ENCODE peak calls at places on chromosomes 6 and 20, in eight cellular contexts. One of them, this sample, is unnamed.

GRCh38 chr20:57622579-57623381 is 2.6 kb upstream of the ZBP1 start:
- DNase-seq in upper lobe of right lung: peak
- DNase-seq in substantia nigra: no peak
- DNase-seq in GM13977: peak
- DNase-seq in activated CD4-positive, alpha-beta T cell treated with anti-CD3 and anti-CD28 coated beads, Interleukin-2, amount 50 U/mL, for 24 hours: no peak
- DNase-seq in stimulated activated CD4-positive, alpha-beta T cell treated with anti-CD3 and anti-CD28 coated beads, Interleukin-4, amount 100 ng/mL, for 1 hour: peak
- DNase-seq in posterior cingulate gyrus: no peak
- DNase-seq in MCF 10A: peak
- DNase-seq in this sample: no peak

GRCh38 chr6:162952343-162952871 is 224.6 kb downstream of the PACRG start:
- DNase-seq in MCF 10A: no peak
- DNase-seq in stimulated activated CD4-positive, alpha-beta T cell treated with anti-CD3 and anti-CD28 coated beads, Interleukin-4, amount 100 ng/mL, for 1 hour: no peak
- DNase-seq in GM13977: no peak
- DNase-seq in upper lobe of right lung: no peak
- DNase-seq in substantia nigra: no peak
- DNase-seq in posterior cingulate gyrus: no peak
- DNase-seq in activated CD4-positive, alpha-beta T cell treated with anti-CD3 and anti-CD28 coated beads, Interleukin-2, amount 50 U/mL, for 24 hours: no peak
- DNase-seq in this sample: no peak

GRCh38 chr6:40387871-40388264 is 199.3 kb downstream of the LRFN2 start:
- DNase-seq in posterior cingulate gyrus: no peak
- DNase-seq in GM13977: no peak
- DNase-seq in activated CD4-positive, alpha-beta T cell treated with anti-CD3 and anti-CD28 coated beads, Interleukin-2, amount 50 U/mL, for 24 hours: no peak
- DNase-seq in MCF 10A: no peak
- DNase-seq in substantia nigra: no peak
- DNase-seq in stimulated activated CD4-positive, alpha-beta T cell treated with anti-CD3 and anti-CD28 coated beads, Interleukin-4, amount 100 ng/mL, for 1 hour: no peak
- DNase-seq in upper lobe of right lung: no peak
- DNase-seq in this sample: no peak

GRCh38 chr20:61731363-61732181 is 334.1 kb downstream of the TAF4 start:
- DNase-seq in GM13977: no peak
- DNase-seq in upper lobe of right lung: no peak
- DNase-seq in MCF 10A: peak
- DNase-seq in posterior cingulate gyrus: no peak
- DNase-seq in substantia nigra: no peak
- DNase-seq in activated CD4-positive, alpha-beta T cell treated with anti-CD3 and anti-CD28 coated beads, Interleukin-2, amount 50 U/mL, for 24 hours: no peak
- DNase-seq in stimulated activated CD4-positive, alpha-beta T cell treated with anti-CD3 and anti-CD28 coated beads, Interleukin-4, amount 100 ng/mL, for 1 hour: no peak
- DNase-seq in this sample: no peak

GRCh38 chr6:125780540-125781306 is 10.0 kb upstream of the NCOA7 start:
- DNase-seq in GM13977: peak
- DNase-seq in substantia nigra: peak
- DNase-seq in upper lobe of right lung: peak
- DNase-seq in MCF 10A: peak
- DNase-seq in posterior cingulate gyrus: no peak
- DNase-seq in activated CD4-positive, alpha-beta T cell treated with anti-CD3 and anti-CD28 coated beads, Interleukin-2, amount 50 U/mL, for 24 hours: peak
- DNase-seq in stimulated activated CD4-positive, alpha-beta T cell treated with anti-CD3 and anti-CD28 coated beads, Interleukin-4, amount 100 ng/mL, for 1 hour: peak
- DNase-seq in this sample: peak

GRCh38 chr6:131660195-131660594 is 23.1 kb downstream of the ENPP3 start:
- DNase-seq in substantia nigra: no peak
- DNase-seq in upper lobe of right lung: no peak
- DNase-seq in activated CD4-positive, alpha-beta T cell treated with anti-CD3 and anti-CD28 coated beads, Interleukin-2, amount 50 U/mL, for 24 hours: no peak
- DNase-seq in MCF 10A: peak
- DNase-seq in stimulated activated CD4-positive, alpha-beta T cell treated with anti-CD3 and anti-CD28 coated beads, Interleukin-4, amount 100 ng/mL, for 1 hour: no peak
- DNase-seq in GM13977: no peak
- DNase-seq in posterior cingulate gyrus: no peak
- DNase-seq in this sample: no peak

GRCh38 chr20:1469925-1470571 is 3.4 kb upstream of the NSFL1C start:
- DNase-seq in activated CD4-positive, alpha-beta T cell treated with anti-CD3 and anti-CD28 coated beads, Interleukin-2, amount 50 U/mL, for 24 hours: no peak
- DNase-seq in substantia nigra: peak
- DNase-seq in GM13977: peak
- DNase-seq in upper lobe of right lung: peak
- DNase-seq in posterior cingulate gyrus: peak
- DNase-seq in stimulated activated CD4-positive, alpha-beta T cell treated with anti-CD3 and anti-CD28 coated beads, Interleukin-4, amount 100 ng/mL, for 1 hour: no peak
- DNase-seq in MCF 10A: peak
- DNase-seq in this sample: peak

GRCh38 chr6:168040856-168041496 is 38.0 kb downstream of the FRMD1 start:
- DNase-seq in GM13977: no peak
- DNase-seq in posterior cingulate gyrus: no peak
- DNase-seq in MCF 10A: no peak
- DNase-seq in substantia nigra: no peak
- DNase-seq in stimulated activated CD4-positive, alpha-beta T cell treated with anti-CD3 and anti-CD28 coated beads, Interleukin-4, amount 100 ng/mL, for 1 hour: no peak
- DNase-seq in activated CD4-positive, alpha-beta T cell treated with anti-CD3 and anti-CD28 coated beads, Interleukin-2, amount 50 U/mL, for 24 hours: no peak
- DNase-seq in upper lobe of right lung: no peak
- DNase-seq in this sample: no peak

GRCh38 chr20:25020345-25020744 is 27.8 kb upstream of the APMAP start:
- DNase-seq in substantia nigra: no peak
- DNase-seq in upper lobe of right lung: peak
- DNase-seq in stimulated activated CD4-positive, alpha-beta T cell treated with anti-CD3 and anti-CD28 coated beads, Interleukin-4, amount 100 ng/mL, for 1 hour: no peak
- DNase-seq in posterior cingulate gyrus: no peak
- DNase-seq in MCF 10A: no peak
- DNase-seq in GM13977: no peak
- DNase-seq in activated CD4-positive, alpha-beta T cell treated with anti-CD3 and anti-CD28 coated beads, Interleukin-2, amount 50 U/mL, for 24 hours: no peak
- DNase-seq in this sample: no peak

GRCh38 chr6:21115111-21115510 is 478.4 kb upstream of the SOX4 start:
- DNase-seq in GM13977: no peak
- DNase-seq in MCF 10A: no peak
- DNase-seq in upper lobe of right lung: no peak
- DNase-seq in substantia nigra: peak
- DNase-seq in stimulated activated CD4-positive, alpha-beta T cell treated with anti-CD3 and anti-CD28 coated beads, Interleukin-4, amount 100 ng/mL, for 1 hour: no peak
- DNase-seq in posterior cingulate gyrus: no peak
- DNase-seq in activated CD4-positive, alpha-beta T cell treated with anti-CD3 and anti-CD28 coated beads, Interleukin-2, amount 50 U/mL, for 24 hours: no peak
- DNase-seq in this sample: no peak

GRCh38 chr20:61184194-61184593 is 67.9 kb upstream of the CDH4 start:
- DNase-seq in stimulated activated CD4-positive, alpha-beta T cell treated with anti-CD3 and anti-CD28 coated beads, Interleukin-4, amount 100 ng/mL, for 1 hour: no peak
- DNase-seq in activated CD4-positive, alpha-beta T cell treated with anti-CD3 and anti-CD28 coated beads, Interleukin-2, amount 50 U/mL, for 24 hours: no peak
- DNase-seq in substantia nigra: no peak
- DNase-seq in posterior cingulate gyrus: no peak
- DNase-seq in GM13977: no peak
- DNase-seq in MCF 10A: peak
- DNase-seq in upper lobe of right lung: no peak
- DNase-seq in this sample: no peak

GRCh38 chr20:23658336-23658735 is 20.6 kb upstream of the CST3 start:
- DNase-seq in substantia nigra: no peak
- DNase-seq in GM13977: no peak
- DNase-seq in upper lobe of right lung: no peak
- DNase-seq in posterior cingulate gyrus: no peak
- DNase-seq in activated CD4-positive, alpha-beta T cell treated with anti-CD3 and anti-CD28 coated beads, Interleukin-2, amount 50 U/mL, for 24 hours: no peak
- DNase-seq in stimulated activated CD4-positive, alpha-beta T cell treated with anti-CD3 and anti-CD28 coated beads, Interleukin-4, amount 100 ng/mL, for 1 hour: no peak
- DNase-seq in MCF 10A: no peak
- DNase-seq in this sample: no peak

GRCh38 chr20:46699651-46700359 is 9.6 kb upstream of the SLC2A10 start:
- DNase-seq in stimulated activated CD4-positive, alpha-beta T cell treated with anti-CD3 and anti-CD28 coated beads, Interleukin-4, amount 100 ng/mL, for 1 hour: no peak
- DNase-seq in posterior cingulate gyrus: no peak
- DNase-seq in substantia nigra: no peak
- DNase-seq in activated CD4-positive, alpha-beta T cell treated with anti-CD3 and anti-CD28 coated beads, Interleukin-2, amount 50 U/mL, for 24 hours: no peak
- DNase-seq in GM13977: no peak
- DNase-seq in MCF 10A: peak
- DNase-seq in upper lobe of right lung: no peak
- DNase-seq in this sample: no peak

GRCh38 chr6:49553353-49553752 is 2.9 kb downstream of the C6orf141 start:
- DNase-seq in activated CD4-positive, alpha-beta T cell treated with anti-CD3 and anti-CD28 coated beads, Interleukin-2, amount 50 U/mL, for 24 hours: no peak
- DNase-seq in MCF 10A: peak
- DNase-seq in upper lobe of right lung: no peak
- DNase-seq in stimulated activated CD4-positive, alpha-beta T cell treated with anti-CD3 and anti-CD28 coated beads, Interleukin-4, amount 100 ng/mL, for 1 hour: no peak
- DNase-seq in GM13977: no peak
- DNase-seq in substantia nigra: no peak
- DNase-seq in posterior cingulate gyrus: no peak
- DNase-seq in this sample: no peak

GRCh38 chr6:1312444-1313363 is 806 bp downstream of the FOXQ1 start:
- DNase-seq in MCF 10A: no peak
- DNase-seq in stimulated activated CD4-positive, alpha-beta T cell treated with anti-CD3 and anti-CD28 coated beads, Interleukin-4, amount 100 ng/mL, for 1 hour: no peak
- DNase-seq in GM13977: peak
- DNase-seq in posterior cingulate gyrus: no peak
- DNase-seq in substantia nigra: no peak
- DNase-seq in upper lobe of right lung: peak
- DNase-seq in activated CD4-positive, alpha-beta T cell treated with anti-CD3 and anti-CD28 coated beads, Interleukin-2, amount 50 U/mL, for 24 hours: no peak
- DNase-seq in this sample: no peak

GRCh38 chr20:63361507-63362425 is 617 bp upstream of the CHRNA4 start:
- DNase-seq in GM13977: no peak
- DNase-seq in MCF 10A: no peak
- DNase-seq in posterior cingulate gyrus: no peak
- DNase-seq in stimulated activated CD4-positive, alpha-beta T cell treated with anti-CD3 and anti-CD28 coated beads, Interleukin-4, amount 100 ng/mL, for 1 hour: no peak
- DNase-seq in upper lobe of right lung: no peak
- DNase-seq in activated CD4-positive, alpha-beta T cell treated with anti-CD3 and anti-CD28 coated beads, Interleukin-2, amount 50 U/mL, for 24 hours: no peak
- DNase-seq in substantia nigra: no peak
- DNase-seq in this sample: no peak

GRCh38 chr6:52595000-52595795 is 18.3 kb upstream of the TRAM2 start:
- DNase-seq in upper lobe of right lung: no peak
- DNase-seq in GM13977: peak
- DNase-seq in activated CD4-positive, alpha-beta T cell treated with anti-CD3 and anti-CD28 coated beads, Interleukin-2, amount 50 U/mL, for 24 hours: no peak
- DNase-seq in posterior cingulate gyrus: no peak
- DNase-seq in stimulated activated CD4-positive, alpha-beta T cell treated with anti-CD3 and anti-CD28 coated beads, Interleukin-4, amount 100 ng/mL, for 1 hour: no peak
- DNase-seq in substantia nigra: no peak
- DNase-seq in MCF 10A: peak
- DNase-seq in this sample: no peak

GRCh38 chr6:153131037-153131981 is at the start of gene RGS17:
- DNase-seq in posterior cingulate gyrus: peak
- DNase-seq in substantia nigra: peak
- DNase-seq in stimulated activated CD4-positive, alpha-beta T cell treated with anti-CD3 and anti-CD28 coated beads, Interleukin-4, amount 100 ng/mL, for 1 hour: peak
- DNase-seq in MCF 10A: peak
- DNase-seq in upper lobe of right lung: peak
- DNase-seq in GM13977: peak
- DNase-seq in activated CD4-positive, alpha-beta T cell treated with anti-CD3 and anti-CD28 coated beads, Interleukin-2, amount 50 U/mL, for 24 hours: no peak
- DNase-seq in this sample: peak

GRCh38 chr6:28413681-28414080 is 14.1 kb upstream of the ZSCAN12 start:
- DNase-seq in stimulated activated CD4-positive, alpha-beta T cell treated with anti-CD3 and anti-CD28 coated beads, Interleukin-4, amount 100 ng/mL, for 1 hour: no peak
- DNase-seq in MCF 10A: peak
- DNase-seq in upper lobe of right lung: no peak
- DNase-seq in posterior cingulate gyrus: no peak
- DNase-seq in activated CD4-positive, alpha-beta T cell treated with anti-CD3 and anti-CD28 coated beads, Interleukin-2, amount 50 U/mL, for 24 hours: no peak
- DNase-seq in GM13977: no peak
- DNase-seq in substantia nigra: peak
- DNase-seq in this sample: no peak

GRCh38 chr6:143940011-143940597 is 68.0 kb downstream of the PLAGL1 start:
- DNase-seq in stimulated activated CD4-positive, alpha-beta T cell treated with anti-CD3 and anti-CD28 coated beads, Interleukin-4, amount 100 ng/mL, for 1 hour: peak
- DNase-seq in upper lobe of right lung: no peak
- DNase-seq in substantia nigra: no peak
- DNase-seq in MCF 10A: peak
- DNase-seq in posterior cingulate gyrus: no peak
- DNase-seq in GM13977: peak
- DNase-seq in activated CD4-positive, alpha-beta T cell treated with anti-CD3 and anti-CD28 coated beads, Interleukin-2, amount 50 U/mL, for 24 hours: no peak
- DNase-seq in this sample: no peak

GRCh38 chr20:50919567-50919966 is 11.7 kb downstream of the ADNP start:
- DNase-seq in stimulated activated CD4-positive, alpha-beta T cell treated with anti-CD3 and anti-CD28 coated beads, Interleukin-4, amount 100 ng/mL, for 1 hour: no peak
- DNase-seq in MCF 10A: peak
- DNase-seq in GM13977: no peak
- DNase-seq in substantia nigra: peak
- DNase-seq in posterior cingulate gyrus: no peak
- DNase-seq in activated CD4-positive, alpha-beta T cell treated with anti-CD3 and anti-CD28 coated beads, Interleukin-2, amount 50 U/mL, for 24 hours: no peak
- DNase-seq in upper lobe of right lung: peak
- DNase-seq in this sample: no peak

GRCh38 chr6:50952092-50952932 is 133.6 kb downstream of the TFAP2B start:
- DNase-seq in GM13977: no peak
- DNase-seq in posterior cingulate gyrus: no peak
- DNase-seq in activated CD4-positive, alpha-beta T cell treated with anti-CD3 and anti-CD28 coated beads, Interleukin-2, amount 50 U/mL, for 24 hours: no peak
- DNase-seq in MCF 10A: peak
- DNase-seq in substantia nigra: no peak
- DNase-seq in stimulated activated CD4-positive, alpha-beta T cell treated with anti-CD3 and anti-CD28 coated beads, Interleukin-4, amount 100 ng/mL, for 1 hour: no peak
- DNase-seq in upper lobe of right lung: no peak
- DNase-seq in this sample: no peak

GRCh38 chr20:32231847-32232246 is 24.2 kb downstream of the POFUT1 start:
- DNase-seq in posterior cingulate gyrus: no peak
- DNase-seq in upper lobe of right lung: no peak
- DNase-seq in MCF 10A: no peak
- DNase-seq in GM13977: peak
- DNase-seq in substantia nigra: no peak
- DNase-seq in activated CD4-positive, alpha-beta T cell treated with anti-CD3 and anti-CD28 coated beads, Interleukin-2, amount 50 U/mL, for 24 hours: no peak
- DNase-seq in stimulated activated CD4-positive, alpha-beta T cell treated with anti-CD3 and anti-CD28 coated beads, Interleukin-4, amount 100 ng/mL, for 1 hour: no peak
- DNase-seq in this sample: peak

GRCh38 chr6:17740559-17741220 is 34.0 kb upstream of the NUP153 start:
- DNase-seq in GM13977: no peak
- DNase-seq in substantia nigra: no peak
- DNase-seq in posterior cingulate gyrus: no peak
- DNase-seq in activated CD4-positive, alpha-beta T cell treated with anti-CD3 and anti-CD28 coated beads, Interleukin-2, amount 50 U/mL, for 24 hours: no peak
- DNase-seq in MCF 10A: peak
- DNase-seq in upper lobe of right lung: no peak
- DNase-seq in stimulated activated CD4-positive, alpha-beta T cell treated with anti-CD3 and anti-CD28 coated beads, Interleukin-4, amount 100 ng/mL, for 1 hour: no peak
- DNase-seq in this sample: no peak

GRCh38 chr6:137303436-137303835 is 84.3 kb upstream of the IFNGR1 start:
- DNase-seq in GM13977: no peak
- DNase-seq in upper lobe of right lung: no peak
- DNase-seq in stimulated activated CD4-positive, alpha-beta T cell treated with anti-CD3 and anti-CD28 coated beads, Interleukin-4, amount 100 ng/mL, for 1 hour: no peak
- DNase-seq in substantia nigra: no peak
- DNase-seq in posterior cingulate gyrus: no peak
- DNase-seq in MCF 10A: no peak
- DNase-seq in activated CD4-positive, alpha-beta T cell treated with anti-CD3 and anti-CD28 coated beads, Interleukin-2, amount 50 U/mL, for 24 hours: no peak
- DNase-seq in this sample: no peak

GRCh38 chr6:119073307-119074051 is 5.0 kb downstream of the FAM184A start:
- DNase-seq in activated CD4-positive, alpha-beta T cell treated with anti-CD3 and anti-CD28 coated beads, Interleukin-2, amount 50 U/mL, for 24 hours: no peak
- DNase-seq in GM13977: no peak
- DNase-seq in upper lobe of right lung: no peak
- DNase-seq in substantia nigra: no peak
- DNase-seq in posterior cingulate gyrus: no peak
- DNase-seq in MCF 10A: no peak
- DNase-seq in stimulated activated CD4-positive, alpha-beta T cell treated with anti-CD3 and anti-CD28 coated beads, Interleukin-4, amount 100 ng/mL, for 1 hour: no peak
- DNase-seq in this sample: no peak

GRCh38 chr20:9172908-9173307 is 104.0 kb downstream of the PLCB4 start:
- DNase-seq in activated CD4-positive, alpha-beta T cell treated with anti-CD3 and anti-CD28 coated beads, Interleukin-2, amount 50 U/mL, for 24 hours: no peak
- DNase-seq in stimulated activated CD4-positive, alpha-beta T cell treated with anti-CD3 and anti-CD28 coated beads, Interleukin-4, amount 100 ng/mL, for 1 hour: no peak
- DNase-seq in substantia nigra: no peak
- DNase-seq in upper lobe of right lung: no peak
- DNase-seq in GM13977: no peak
- DNase-seq in MCF 10A: peak
- DNase-seq in posterior cingulate gyrus: no peak
- DNase-seq in this sample: no peak

GRCh38 chr6:73694711-73695411 is 1.1 kb upstream of the CD109 start:
- DNase-seq in activated CD4-positive, alpha-beta T cell treated with anti-CD3 and anti-CD28 coated beads, Interleukin-2, amount 50 U/mL, for 24 hours: no peak
- DNase-seq in posterior cingulate gyrus: no peak
- DNase-seq in upper lobe of right lung: no peak
- DNase-seq in GM13977: no peak
- DNase-seq in stimulated activated CD4-positive, alpha-beta T cell treated with anti-CD3 and anti-CD28 coated beads, Interleukin-4, amount 100 ng/mL, for 1 hour: no peak
- DNase-seq in substantia nigra: no peak
- DNase-seq in MCF 10A: peak
- DNase-seq in this sample: peak

This sample was measured in globus pallidus.